ENCODE peak calls at places on chromosomes 12 and 14, in five cellular contexts. N is neuronal stem cell, S is mesenchymal stem cell, R is IMR-90, T is H9. Y is an unnamed sample.

GRCh38 chr12:14776236-14776959 is 26.9 kb downstream of the WBP11 start:
- DNase-seq in N (no peak), S (peak), R (peak), T (no peak), Y (no peak)

GRCh38 chr12:93325855-93326254 is 51.9 kb upstream of the NUDT4 start:
- DNase-seq in N (no peak), S (peak), R (peak), T (no peak), Y (no peak)

GRCh38 chr12:116534341-116535121 is 24.6 kb upstream of the MAP1LC3B2 start:
- DNase-seq in N (no peak), S (peak), R (peak), T (peak), Y (no peak)

GRCh38 chr14:105137481-105138020 is 31.0 kb downstream of the JAG2 start:
- DNase-seq in N (no peak), S (no peak), R (no peak), T (peak), Y (peak)

GRCh38 chr14:67650694-67651093 is 23.7 kb downstream of the VTI1B start:
- DNase-seq in N (no peak), S (peak), R (peak), T (no peak), Y (no peak)

GRCh38 chr14:61925043-61925442 is 162.8 kb downstream of the SNAPC1 start:
- DNase-seq in N (no peak), S (peak), R (peak), T (peak), Y (no peak)

GRCh38 chr12:22340143-22340542 is 5.6 kb upstream of the ST8SIA1 start:
- DNase-seq in N (no peak), S (no peak), R (no peak), T (no peak), Y (no peak)

GRCh38 chr12:32305163-32305562 is 94.2 kb upstream of the FGD4 start:
- DNase-seq in N (no peak), S (no peak), R (peak), T (no peak), Y (no peak)

GRCh38 chr14:71290960-71291466 is 383.8 kb downstream of the PCNX1 start:
- DNase-seq in N (no peak), S (peak), R (peak), T (no peak), Y (no peak)

GRCh38 chr12:12788675-12789368 is 3.4 kb downstream of the APOLD1 start:
- DNase-seq in N (peak), S (peak), R (peak), T (peak), Y (no peak)

GRCh38 chr14:20697273-20698017 is 8.9 kb downstream of the ANG start:
- DNase-seq in N (peak), S (peak), R (peak), T (peak), Y (no peak)

GRCh38 chr12:95424271-95424994 is 49.5 kb upstream of the METAP2 start:
- DNase-seq in N (no peak), S (no peak), R (no peak), T (no peak), Y (no peak)

GRCh38 chr14:64671591-64671990 is 32.6 kb upstream of the PLEKHG3 start:
- DNase-seq in N (peak), S (peak), R (peak), T (no peak), Y (no peak)

GRCh38 chr12:1644523-1645438 is 15.8 kb downstream of the WNT5B start:
- DNase-seq in N (no peak), S (no peak), R (peak), T (no peak), Y (no peak)

GRCh38 chr12:124663771-124664366 is 96.5 kb upstream of the NCOR2 start:
- DNase-seq in N (no peak), S (peak), R (no peak), T (no peak), Y (no peak)

GRCh38 chr12:13102481-13103195 is 829 bp downstream of the GSG1 start:
- DNase-seq in N (no peak), S (peak), R (peak), T (no peak), Y (no peak)

GRCh38 chr12:115910057-115910456 is 367.4 kb downstream of the MED13L start:
- DNase-seq in N (no peak), S (no peak), R (no peak), T (no peak), Y (no peak)

GRCh38 chr12:96308881-96309280 is 91.4 kb downstream of the CDK17 start:
- DNase-seq in N (no peak), S (peak), R (peak), T (no peak), Y (no peak)

GRCh38 chr12:43807361-43807760 is 1.2 kb upstream of the TWF1 start:
- DNase-seq in N (no peak), S (no peak), R (no peak), T (no peak), Y (no peak)

GRCh38 chr12:43805149-43805856 is 814 bp downstream of the TWF1 start:
- DNase-seq in N (no peak), S (no peak), R (no peak), T (no peak), Y (no peak)

GRCh38 chr12:43806737-43807072 is 588 bp upstream of the TWF1 start:
- DNase-seq in N (no peak), S (no peak), R (no peak), T (no peak), Y (no peak)

GRCh38 chr12:43812042-43812441 is 5.9 kb upstream of the TWF1 start:
- DNase-seq in N (no peak), S (no peak), R (no peak), T (no peak), Y (no peak)

GRCh38 chr12:43805857-43806736 is at the start of gene TWF1:
- DNase-seq in N (peak), S (peak), R (peak), T (peak), Y (peak)
- H3K14ac ChIP-seq in N (peak), S (peak), R (peak), T (peak), Y (no peak)

DNA sequence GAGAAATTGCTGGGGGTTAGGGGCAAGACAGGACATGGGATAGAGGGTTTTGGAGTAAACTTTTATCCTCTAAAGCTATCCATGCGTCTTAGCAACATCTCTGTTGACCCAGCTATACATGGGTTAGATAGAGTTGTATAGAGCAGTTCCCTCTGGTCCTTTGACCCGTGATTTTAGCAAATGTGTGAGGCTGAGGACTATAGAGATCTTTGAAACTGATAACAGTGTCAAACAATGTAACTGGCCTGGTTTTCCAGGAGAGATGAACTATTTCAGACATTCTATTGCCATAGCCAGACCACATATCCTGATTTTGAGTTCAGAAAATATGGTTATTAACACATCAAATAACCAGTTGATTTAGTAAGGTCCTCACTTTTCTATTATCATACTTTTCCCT is 60.4 kb downstream of the B4GALNT3 start:
- DNase-seq in N (no peak), S (no peak), R (no peak), T (no peak), Y (no peak)
- H3K14ac ChIP-seq in N (no peak), S (no peak), R (no peak), T (no peak), Y (no peak)

DNA sequence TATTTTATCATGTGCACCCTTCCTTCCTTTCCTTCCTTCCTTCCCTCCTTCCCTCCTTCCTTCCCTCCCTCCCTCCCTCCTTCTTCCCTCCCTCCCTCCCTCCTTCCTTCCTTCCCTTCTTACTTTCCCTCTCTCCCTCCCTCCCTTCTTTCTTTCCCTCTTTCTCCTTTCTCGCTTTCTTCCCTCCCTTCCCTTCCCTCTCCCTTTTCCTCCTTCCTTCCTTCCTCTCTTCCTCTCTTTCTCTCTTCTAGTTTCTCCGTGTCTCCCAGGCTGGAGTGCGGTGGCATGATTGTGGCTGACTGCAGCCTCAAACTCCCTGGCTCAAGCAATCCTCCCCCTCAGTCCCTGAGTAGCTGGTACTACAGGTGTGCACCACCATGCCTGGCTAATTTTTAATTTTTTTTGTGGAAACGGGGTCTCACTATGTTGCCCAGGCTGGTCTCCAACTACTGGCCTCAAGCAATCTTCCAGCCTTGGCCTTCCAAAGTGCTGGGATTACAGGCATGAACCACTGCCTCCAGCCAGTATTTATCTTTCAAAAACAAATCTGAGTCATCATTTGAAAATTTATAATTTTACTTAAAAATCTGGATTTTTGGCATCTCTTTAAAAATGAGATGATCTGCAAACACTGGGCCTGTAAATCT is 7.8 kb downstream of the C1RL start:
- DNase-seq in N (no peak), S (no peak), R (peak), T (no peak), Y (no peak)
- H3K14ac ChIP-seq in N (no peak), S (no peak), R (no peak), T (no peak), Y (no peak)

GRCh38 chr12:48302161-48302896 is 48.4 kb downstream of the ZNF641 start:
- DNase-seq in N (no peak), S (no peak), R (no peak), T (no peak), Y (no peak)

GRCh38 chr12:48292030-48292429 is 58.7 kb downstream of the ZNF641 start:
- DNase-seq in N (no peak), S (no peak), R (no peak), T (no peak), Y (no peak)

GRCh38 chr12:48291511-48291910 is 59.2 kb downstream of the ZNF641 start:
- DNase-seq in N (no peak), S (no peak), R (no peak), T (no peak), Y (no peak)

GRCh38 chr12:48300774-48301173 is 49.9 kb downstream of the ZNF641 start:
- DNase-seq in N (no peak), S (no peak), R (no peak), T (no peak), Y (no peak)

DNA sequence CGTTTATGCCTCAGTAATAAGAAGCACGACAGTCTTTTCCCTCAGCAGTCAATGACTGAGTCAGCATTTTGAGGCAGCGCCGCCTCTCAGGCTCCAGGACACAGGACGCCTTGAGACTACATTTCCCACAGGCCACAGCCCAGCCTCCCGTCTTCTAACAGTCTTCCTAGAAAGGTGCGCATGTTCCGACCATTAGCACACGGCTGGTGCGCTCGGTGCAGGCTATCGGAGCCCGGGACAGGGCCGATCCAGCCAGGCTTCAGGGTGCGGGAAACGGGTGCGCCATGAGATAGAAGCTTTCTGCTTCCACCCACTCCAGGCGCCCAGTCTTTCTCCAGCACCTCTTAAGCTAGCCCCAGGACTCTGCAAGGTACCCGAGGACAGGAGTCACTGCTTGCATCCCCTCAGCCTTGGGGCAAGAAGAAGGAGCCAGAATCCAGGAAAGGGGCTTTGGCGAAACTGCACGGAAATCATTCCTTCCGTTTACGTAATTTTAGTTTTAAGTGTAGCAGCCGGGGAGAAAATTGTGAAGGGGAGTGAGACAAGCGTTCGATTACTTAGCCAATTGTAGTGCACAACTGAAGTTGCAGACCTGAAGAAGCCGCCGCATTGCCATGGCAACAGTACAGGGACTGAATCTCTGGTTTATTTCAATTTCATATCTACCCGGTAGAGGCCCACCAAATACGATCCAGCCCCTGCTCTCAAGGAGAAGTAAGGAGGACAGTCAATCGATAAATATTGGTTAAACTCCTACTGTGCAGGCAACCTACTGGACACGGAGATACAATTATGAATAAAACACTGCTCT is 53.9 kb downstream of the ZNF641 start:
- DNase-seq in N (peak), S (peak), R (peak), T (peak), Y (peak)
- H3K14ac ChIP-seq in N (no peak), S (peak), R (no peak), T (peak), Y (no peak)

Y was measured in H1.